ENCODE peak calls at places on chromosomes 1 and 21, in nine cellular contexts. One of them, this sample, is unnamed.

GRCh38 chr1:200535605-200536004 is 84.9 kb downstream of the KIF14 start:
- DNase-seq in ovary: no peak
- DNase-seq in IMR-90: no peak
- DNase-seq in esophagus squamous epithelium: no peak
- DNase-seq in body of pancreas: peak; percentile 71
- DNase-seq in stomach: peak; percentile 53
- DNase-seq in transverse colon: peak; percentile 36
- DNase-seq in sigmoid colon: no peak
- DNase-seq in H1: no peak
- DNase-seq in this sample: no peak

GRCh38 chr1:8712413-8713229 is 104.8 kb downstream of the RERE start:
- DNase-seq in ovary: no peak
- DNase-seq in IMR-90: peak; percentile 96
- DNase-seq in esophagus squamous epithelium: no peak
- DNase-seq in body of pancreas: no peak
- DNase-seq in stomach: no peak
- DNase-seq in transverse colon: no peak
- DNase-seq in sigmoid colon: no peak
- DNase-seq in H1: no peak
- DNase-seq in this sample: no peak

GRCh38 chr1:183694035-183694434 is 40.9 kb upstream of the APOBEC4 start:
- DNase-seq in ovary: no peak
- DNase-seq in IMR-90: no peak
- DNase-seq in esophagus squamous epithelium: no peak
- DNase-seq in body of pancreas: no peak
- DNase-seq in stomach: no peak
- DNase-seq in transverse colon: no peak
- DNase-seq in sigmoid colon: no peak
- DNase-seq in H1: no peak
- DNase-seq in this sample: no peak

GRCh38 chr1:119631433-119632102 is 16.5 kb downstream of the ZNF697 start:
- DNase-seq in ovary: peak; percentile 96
- DNase-seq in IMR-90: peak; percentile 72
- DNase-seq in esophagus squamous epithelium: no peak
- DNase-seq in body of pancreas: peak; percentile 91
- DNase-seq in stomach: peak; percentile 87
- DNase-seq in transverse colon: peak; percentile 84
- DNase-seq in sigmoid colon: peak; percentile 96
- DNase-seq in H1: peak; percentile 67
- DNase-seq in this sample: peak; percentile 95

GRCh38 chr1:101284021-101284420 is 47.2 kb downstream of the S1PR1 start:
- DNase-seq in ovary: no peak
- DNase-seq in IMR-90: no peak
- DNase-seq in esophagus squamous epithelium: no peak
- DNase-seq in body of pancreas: no peak
- DNase-seq in stomach: no peak
- DNase-seq in transverse colon: no peak
- DNase-seq in sigmoid colon: no peak
- DNase-seq in H1: no peak
- DNase-seq in this sample: no peak

GRCh38 chr1:186513526-186513925 is 52.6 kb upstream of the PDC start:
- DNase-seq in ovary: no peak
- DNase-seq in IMR-90: no peak
- DNase-seq in esophagus squamous epithelium: no peak
- DNase-seq in body of pancreas: no peak
- DNase-seq in stomach: no peak
- DNase-seq in transverse colon: no peak
- DNase-seq in sigmoid colon: no peak
- DNase-seq in H1: no peak
- DNase-seq in this sample: no peak

GRCh38 chr1:223810586-223810985 is 35.2 kb downstream of the TP53BP2 start:
- DNase-seq in ovary: no peak
- DNase-seq in IMR-90: no peak
- DNase-seq in esophagus squamous epithelium: no peak
- DNase-seq in body of pancreas: no peak
- DNase-seq in stomach: no peak
- DNase-seq in transverse colon: no peak
- DNase-seq in sigmoid colon: no peak
- DNase-seq in H1: no peak
- DNase-seq in this sample: no peak

GRCh38 chr1:60904079-60904852 is 178.1 kb upstream of the NFIA start:
- DNase-seq in ovary: no peak
- DNase-seq in IMR-90: no peak
- DNase-seq in esophagus squamous epithelium: no peak
- DNase-seq in body of pancreas: no peak
- DNase-seq in stomach: no peak
- DNase-seq in transverse colon: no peak
- DNase-seq in sigmoid colon: no peak
- DNase-seq in H1: no peak
- DNase-seq in this sample: no peak

GRCh38 chr1:8002329-8003320 is 23.5 kb downstream of the ERRFI1 start:
- DNase-seq in ovary: no peak
- DNase-seq in IMR-90: no peak
- DNase-seq in esophagus squamous epithelium: no peak
- DNase-seq in body of pancreas: peak; percentile 24
- DNase-seq in stomach: no peak
- DNase-seq in transverse colon: no peak
- DNase-seq in sigmoid colon: no peak
- DNase-seq in H1: no peak
- DNase-seq in this sample: no peak

GRCh38 chr1:116820362-116820761 is 66.1 kb downstream of the CD2 start:
- DNase-seq in ovary: peak; percentile 69
- DNase-seq in IMR-90: peak; percentile 80
- DNase-seq in esophagus squamous epithelium: no peak
- DNase-seq in body of pancreas: peak; percentile 94
- DNase-seq in stomach: no peak
- DNase-seq in transverse colon: no peak
- DNase-seq in sigmoid colon: no peak
- DNase-seq in H1: no peak
- DNase-seq in this sample: no peak

GRCh38 chr1:234960722-234961467 is 167.7 kb downstream of the TOMM20 start:
- DNase-seq in ovary: no peak
- DNase-seq in IMR-90: peak; percentile 67
- DNase-seq in esophagus squamous epithelium: no peak
- DNase-seq in body of pancreas: peak; percentile 78
- DNase-seq in stomach: peak; percentile 78
- DNase-seq in transverse colon: peak; percentile 77
- DNase-seq in sigmoid colon: peak; percentile 66
- DNase-seq in H1: no peak
- DNase-seq in this sample: peak; percentile 75

GRCh38 chr21:33096426-33096825 is 26.5 kb downstream of the OLIG1 start:
- DNase-seq in ovary: no peak
- DNase-seq in IMR-90: no peak
- DNase-seq in esophagus squamous epithelium: no peak
- DNase-seq in body of pancreas: no peak
- DNase-seq in stomach: no peak
- DNase-seq in transverse colon: no peak
- DNase-seq in sigmoid colon: no peak
- DNase-seq in H1: no peak
- DNase-seq in this sample: no peak

DNA sequence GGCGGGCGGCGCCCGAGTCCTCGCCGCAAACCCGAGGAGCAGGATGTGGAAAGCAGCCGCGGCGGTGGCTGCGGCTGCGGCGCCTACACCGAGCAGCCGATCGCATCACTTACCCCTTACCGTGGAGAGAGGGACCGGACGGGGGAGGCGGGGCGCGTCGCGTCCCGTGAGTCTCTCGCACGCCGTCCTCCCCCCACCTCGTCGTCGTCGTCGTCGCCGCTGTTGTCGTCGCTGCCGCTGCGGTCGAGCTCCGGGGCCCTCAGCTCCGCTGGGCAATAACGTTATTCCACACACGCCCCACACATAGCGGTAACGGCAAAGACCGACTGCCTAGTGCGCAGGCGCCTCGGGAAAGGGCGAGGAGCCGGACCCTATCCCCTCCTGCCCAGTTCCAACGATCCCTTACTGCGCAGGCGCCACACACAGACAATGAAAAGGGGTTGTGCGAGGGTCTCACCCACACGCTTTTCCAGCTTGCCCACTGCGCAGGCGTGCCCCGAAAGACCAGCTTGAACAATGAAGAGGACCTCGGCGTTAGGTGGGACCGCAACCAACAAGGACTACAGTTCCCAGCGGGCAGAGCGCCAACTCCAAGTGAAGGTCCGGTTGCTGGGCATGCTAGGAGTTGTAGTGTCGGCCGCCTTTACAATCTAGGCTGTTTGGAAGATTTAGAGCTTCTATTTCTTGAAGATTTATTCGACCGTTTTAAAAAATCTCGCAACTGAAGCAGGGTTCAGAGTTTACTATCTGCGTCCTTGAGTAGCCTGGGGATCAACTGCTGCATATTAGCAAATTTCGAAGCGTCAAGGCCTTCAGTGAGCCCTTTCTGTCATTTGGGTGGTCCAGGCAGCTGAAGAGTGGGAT is at the start of gene CEP170:
- DNase-seq in ovary: peak; percentile 97
- DNase-seq in IMR-90: peak; percentile 97
- DNase-seq in esophagus squamous epithelium: peak; percentile 57
- DNase-seq in body of pancreas: peak; percentile 92
- DNase-seq in stomach: peak; percentile 88
- DNase-seq in transverse colon: peak; percentile 93
- DNase-seq in sigmoid colon: peak; percentile 98
- DNase-seq in H1: peak; percentile 95
- DNase-seq in this sample: peak; percentile 96
- TF ChIP-seq POLR2A in ovary: peak; percentile 72
- TF ChIP-seq POLR2A in IMR-90: no peak
- TF ChIP-seq POLR2A in esophagus squamous epithelium: peak; percentile 80
- TF ChIP-seq POLR2A in body of pancreas: peak; percentile 32
- TF ChIP-seq POLR2A in stomach: no peak
- TF ChIP-seq POLR2A in transverse colon: peak; percentile 49
- TF ChIP-seq POLR2A in sigmoid colon: peak; percentile 58
- TF ChIP-seq POLR2A in H1: no peak
- TF ChIP-seq POLR2A in this sample: peak; percentile 72

DNA sequence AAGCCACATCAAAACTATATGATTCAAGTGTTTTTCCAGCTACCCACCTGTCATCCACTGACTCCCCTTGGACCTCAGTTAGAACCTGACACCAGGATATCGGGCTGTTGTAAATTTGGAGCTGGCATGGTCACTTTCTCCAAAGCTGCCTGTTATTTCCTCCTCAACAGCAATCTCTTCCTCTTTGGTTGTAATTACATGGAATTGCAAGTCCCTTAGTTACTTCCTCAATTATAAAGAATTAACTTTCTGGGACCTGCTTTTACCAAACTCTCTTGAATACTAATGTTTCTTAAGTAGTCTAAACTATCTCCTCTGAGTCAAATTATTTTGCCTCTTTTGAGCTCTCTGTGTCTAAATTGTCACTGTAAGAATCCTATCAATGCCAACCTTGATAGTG is 150.4 kb upstream of the SGIP1 start:
- DNase-seq in ovary: no peak
- DNase-seq in IMR-90: no peak
- DNase-seq in esophagus squamous epithelium: no peak
- DNase-seq in body of pancreas: no peak
- DNase-seq in stomach: no peak
- DNase-seq in transverse colon: no peak
- DNase-seq in sigmoid colon: no peak
- DNase-seq in H1: no peak
- DNase-seq in this sample: no peak
- H3K9me3 ChIP-seq in ovary: no peaks in the 10 kb centered on the region
- H3K9me3 ChIP-seq in IMR-90: peaks cover 5% of the 10 kb centered on the region
- H3K9me3 ChIP-seq in esophagus squamous epithelium: no peaks in the 10 kb centered on the region
- H3K9me3 ChIP-seq in body of pancreas: no peaks in the 10 kb centered on the region
- H3K9me3 ChIP-seq in stomach: peaks cover 4% of the 10 kb centered on the region
- H3K9me3 ChIP-seq in transverse colon: peaks cover 7% of the 10 kb centered on the region
- H3K9me3 ChIP-seq in sigmoid colon: no peaks in the 10 kb centered on the region
- H3K9me3 ChIP-seq in H1: peaks cover 22% of the 10 kb centered on the region
- H3K9me3 ChIP-seq in this sample: no peaks in the 10 kb centered on the region

GRCh38 chr1:2300004-2300771 is 72.1 kb downstream of the SKI start:
- DNase-seq in ovary: no peak
- DNase-seq in IMR-90: no peak
- DNase-seq in esophagus squamous epithelium: no peak
- DNase-seq in body of pancreas: no peak
- DNase-seq in stomach: peak; percentile 45
- DNase-seq in transverse colon: peak; percentile 75
- DNase-seq in sigmoid colon: no peak
- DNase-seq in H1: no peak
- DNase-seq in this sample: no peak
- TF ChIP-seq POLR2A in ovary: no peak
- TF ChIP-seq POLR2A in IMR-90: no peak
- TF ChIP-seq POLR2A in esophagus squamous epithelium: no peak
- TF ChIP-seq POLR2A in body of pancreas: no peak
- TF ChIP-seq POLR2A in stomach: no peak
- TF ChIP-seq POLR2A in transverse colon: no peak
- TF ChIP-seq POLR2A in sigmoid colon: no peak
- TF ChIP-seq POLR2A in H1: no peak
- TF ChIP-seq POLR2A in this sample: no peak

GRCh38 chr21:39923441-39923840 is 56.2 kb downstream of the PCP4 start:
- DNase-seq in ovary: no peak
- DNase-seq in IMR-90: no peak
- DNase-seq in esophagus squamous epithelium: no peak
- DNase-seq in body of pancreas: no peak
- DNase-seq in stomach: no peak
- DNase-seq in transverse colon: no peak
- DNase-seq in sigmoid colon: no peak
- DNase-seq in H1: no peak
- DNase-seq in this sample: no peak

GRCh38 chr21:39927304-39927886 is 60.2 kb downstream of the PCP4 start:
- DNase-seq in ovary: no peak
- DNase-seq in IMR-90: no peak
- DNase-seq in esophagus squamous epithelium: no peak
- DNase-seq in body of pancreas: peak; percentile 36
- DNase-seq in stomach: peak; percentile 30
- DNase-seq in transverse colon: no peak
- DNase-seq in sigmoid colon: no peak
- DNase-seq in H1: no peak
- DNase-seq in this sample: no peak

GRCh38 chr21:39924577-39925308 is 57.5 kb downstream of the PCP4 start:
- DNase-seq in ovary: no peak
- DNase-seq in IMR-90: no peak
- DNase-seq in esophagus squamous epithelium: no peak
- DNase-seq in body of pancreas: peak; percentile 37
- DNase-seq in stomach: no peak
- DNase-seq in transverse colon: no peak
- DNase-seq in sigmoid colon: no peak
- DNase-seq in H1: peak; percentile 52
- DNase-seq in this sample: no peak
- H3K9me3 ChIP-seq in ovary: no peaks in the 10 kb centered on the region
- H3K9me3 ChIP-seq in IMR-90: peaks cover 39% of the 10 kb centered on the region
- H3K9me3 ChIP-seq in esophagus squamous epithelium: no peaks in the 10 kb centered on the region
- H3K9me3 ChIP-seq in body of pancreas: no peaks in the 10 kb centered on the region
- H3K9me3 ChIP-seq in stomach: no peaks in the 10 kb centered on the region
- H3K9me3 ChIP-seq in transverse colon: no peaks in the 10 kb centered on the region
- H3K9me3 ChIP-seq in sigmoid colon: no peaks in the 10 kb centered on the region
- H3K9me3 ChIP-seq in H1: no peaks in the 10 kb centered on the region
- H3K9me3 ChIP-seq in this sample: no peaks in the 10 kb centered on the region

DNA sequence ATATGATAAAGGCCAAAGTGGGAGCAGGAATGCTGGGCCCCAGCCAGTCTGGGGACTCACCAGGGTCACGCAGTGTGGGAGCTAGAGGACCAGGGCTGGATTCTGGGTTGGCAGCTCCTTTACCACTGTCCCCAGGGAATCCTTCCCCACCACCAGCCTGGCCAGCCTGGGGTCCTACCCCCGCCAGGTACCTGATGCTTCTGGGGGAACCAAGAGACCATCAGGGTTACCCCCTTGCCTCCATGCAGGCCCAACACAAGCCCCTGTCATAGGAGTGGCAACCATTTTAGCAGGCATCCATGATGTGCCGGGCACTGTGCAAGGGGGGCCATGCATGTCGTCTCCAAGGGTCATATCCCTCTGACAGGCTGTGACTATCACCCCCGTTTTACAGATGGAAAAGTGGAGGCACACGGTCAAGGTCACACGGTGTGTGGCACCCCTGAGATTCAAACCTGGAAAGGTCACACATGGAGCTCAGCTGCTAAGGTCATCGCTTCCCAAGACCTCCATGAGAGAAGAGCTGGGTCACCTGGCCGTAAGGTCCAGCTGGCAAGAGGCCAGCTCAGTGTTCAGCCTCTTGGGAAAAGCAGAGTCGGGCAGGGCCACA is 16.4 kb downstream of the RUNX3 start:
- DNase-seq in ovary: no peak
- DNase-seq in IMR-90: no peak
- DNase-seq in esophagus squamous epithelium: no peak
- DNase-seq in body of pancreas: no peak
- DNase-seq in stomach: no peak
- DNase-seq in transverse colon: no peak
- DNase-seq in sigmoid colon: no peak
- DNase-seq in H1: no peak
- DNase-seq in this sample: peak; percentile 26
- TF ChIP-seq POLR2A in ovary: no peak
- TF ChIP-seq POLR2A in IMR-90: no peak
- TF ChIP-seq POLR2A in esophagus squamous epithelium: no peak
- TF ChIP-seq POLR2A in body of pancreas: no peak
- TF ChIP-seq POLR2A in stomach: no peak
- TF ChIP-seq POLR2A in transverse colon: no peak
- TF ChIP-seq POLR2A in sigmoid colon: no peak
- TF ChIP-seq POLR2A in H1: no peak
- TF ChIP-seq POLR2A in this sample: no peak

This sample was measured in right lobe of liver.